ENCODE peak calls at places on chromosomes 7 and 10, in eight cellular contexts. One of them, this sample, is unnamed.

GRCh38 chr10:85734791-85735190 is 631.8 kb downstream of the GRID1 start:
- DNase-seq in choroid plexus epithelial cell: no peak
- DNase-seq in AG10803: no peak
- DNase-seq in AG04450: no peak
- DNase-seq in AG09309: no peak
- DNase-seq in fibroblast of pulmonary artery: no peak
- DNase-seq in mesothelial cell of epicardium: no peak
- DNase-seq in GM12865: no peak
- DNase-seq in this sample: no peak

GRCh38 chr7:108049962-108050361 is 47.0 kb upstream of the LAMB1 start:
- DNase-seq in choroid plexus epithelial cell: no peak
- DNase-seq in AG10803: no peak
- DNase-seq in AG04450: no peak
- DNase-seq in AG09309: no peak
- DNase-seq in fibroblast of pulmonary artery: no peak
- DNase-seq in mesothelial cell of epicardium: no peak
- DNase-seq in GM12865: peak
- DNase-seq in this sample: no peak

GRCh38 chr7:112481833-112482669 is 1.3 kb downstream of the LSMEM1 start:
- DNase-seq in choroid plexus epithelial cell: peak
- DNase-seq in AG10803: peak
- DNase-seq in AG04450: no peak
- DNase-seq in AG09309: peak
- DNase-seq in fibroblast of pulmonary artery: peak
- DNase-seq in mesothelial cell of epicardium: no peak
- DNase-seq in GM12865: no peak
- DNase-seq in this sample: peak

GRCh38 chr7:77975672-77976480 is 177.3 kb downstream of the PHTF2 start:
- DNase-seq in choroid plexus epithelial cell: no peak
- DNase-seq in AG10803: no peak
- DNase-seq in AG04450: no peak
- DNase-seq in AG09309: no peak
- DNase-seq in fibroblast of pulmonary artery: no peak
- DNase-seq in mesothelial cell of epicardium: no peak
- DNase-seq in GM12865: no peak
- DNase-seq in this sample: no peak

GRCh38 chr7:102994567-102994966 is 80.0 kb downstream of the FBXL13 start:
- DNase-seq in choroid plexus epithelial cell: no peak
- DNase-seq in AG10803: no peak
- DNase-seq in AG04450: no peak
- DNase-seq in AG09309: no peak
- DNase-seq in fibroblast of pulmonary artery: no peak
- DNase-seq in mesothelial cell of epicardium: no peak
- DNase-seq in GM12865: peak
- DNase-seq in this sample: no peak

GRCh38 chr10:93124580-93125318 is 51.1 kb downstream of the CYP26A1 start:
- DNase-seq in choroid plexus epithelial cell: no peak
- DNase-seq in AG10803: no peak
- DNase-seq in AG04450: no peak
- DNase-seq in AG09309: no peak
- DNase-seq in fibroblast of pulmonary artery: no peak
- DNase-seq in mesothelial cell of epicardium: no peak
- DNase-seq in GM12865: peak
- DNase-seq in this sample: no peak

GRCh38 chr10:71737356-71738172 is 18.0 kb upstream of the C10orf105 start:
- DNase-seq in choroid plexus epithelial cell: no peak
- DNase-seq in AG10803: peak
- DNase-seq in AG04450: no peak
- DNase-seq in AG09309: peak
- DNase-seq in fibroblast of pulmonary artery: no peak
- DNase-seq in mesothelial cell of epicardium: no peak
- DNase-seq in GM12865: no peak
- DNase-seq in this sample: no peak

GRCh38 chr7:151819826-151820225 is 57.1 kb downstream of the PRKAG2 start:
- DNase-seq in choroid plexus epithelial cell: no peak
- DNase-seq in AG10803: no peak
- DNase-seq in AG04450: no peak
- DNase-seq in AG09309: no peak
- DNase-seq in fibroblast of pulmonary artery: no peak
- DNase-seq in mesothelial cell of epicardium: no peak
- DNase-seq in GM12865: no peak
- DNase-seq in this sample: no peak

GRCh38 chr7:78768859-78769258 is 684.6 kb downstream of the MAGI2 start:
- DNase-seq in choroid plexus epithelial cell: peak
- DNase-seq in AG10803: peak
- DNase-seq in AG04450: no peak
- DNase-seq in AG09309: no peak
- DNase-seq in fibroblast of pulmonary artery: no peak
- DNase-seq in mesothelial cell of epicardium: no peak
- DNase-seq in GM12865: no peak
- DNase-seq in this sample: no peak

GRCh38 chr10:28463676-28464395 is 69.1 kb upstream of the WAC start:
- DNase-seq in choroid plexus epithelial cell: no peak
- DNase-seq in AG10803: no peak
- DNase-seq in AG04450: no peak
- DNase-seq in AG09309: no peak
- DNase-seq in fibroblast of pulmonary artery: no peak
- DNase-seq in mesothelial cell of epicardium: no peak
- DNase-seq in GM12865: no peak
- DNase-seq in this sample: no peak

GRCh38 chr7:68158686-68159255 is 1162.1 kb downstream of the TYW1 start:
- DNase-seq in choroid plexus epithelial cell: no peak
- DNase-seq in AG10803: no peak
- DNase-seq in AG04450: no peak
- DNase-seq in AG09309: no peak
- DNase-seq in fibroblast of pulmonary artery: no peak
- DNase-seq in mesothelial cell of epicardium: no peak
- DNase-seq in GM12865: no peak
- DNase-seq in this sample: no peak

GRCh38 chr7:139673762-139674161 is 104.0 kb downstream of the HIPK2 start:
- DNase-seq in choroid plexus epithelial cell: no peak
- DNase-seq in AG10803: no peak
- DNase-seq in AG04450: no peak
- DNase-seq in AG09309: no peak
- DNase-seq in fibroblast of pulmonary artery: no peak
- DNase-seq in mesothelial cell of epicardium: no peak
- DNase-seq in GM12865: no peak
- DNase-seq in this sample: no peak

GRCh38 chr7:92751902-92752901 is 84.2 kb downstream of the CDK6 start:
- DNase-seq in choroid plexus epithelial cell: peak
- DNase-seq in AG10803: peak
- DNase-seq in AG04450: peak
- DNase-seq in AG09309: peak
- DNase-seq in fibroblast of pulmonary artery: peak
- DNase-seq in mesothelial cell of epicardium: no peak
- DNase-seq in GM12865: no peak
- DNase-seq in this sample: peak

GRCh38 chr10:17961551-17962422 is 10.1 kb downstream of the SLC39A12 start:
- DNase-seq in choroid plexus epithelial cell: peak
- DNase-seq in AG10803: peak
- DNase-seq in AG04450: no peak
- DNase-seq in AG09309: no peak
- DNase-seq in fibroblast of pulmonary artery: peak
- DNase-seq in mesothelial cell of epicardium: no peak
- DNase-seq in GM12865: no peak
- DNase-seq in this sample: no peak

GRCh38 chr10:132540456-132540855 is 2.9 kb downstream of the INPP5A start:
- DNase-seq in choroid plexus epithelial cell: peak
- DNase-seq in AG10803: peak
- DNase-seq in AG04450: no peak
- DNase-seq in AG09309: no peak
- DNase-seq in fibroblast of pulmonary artery: peak
- DNase-seq in mesothelial cell of epicardium: peak
- DNase-seq in GM12865: no peak
- DNase-seq in this sample: no peak

GRCh38 chr10:107436568-107436967 is 272.1 kb upstream of the SORCS1 start:
- DNase-seq in choroid plexus epithelial cell: no peak
- DNase-seq in AG10803: no peak
- DNase-seq in AG04450: no peak
- DNase-seq in AG09309: no peak
- DNase-seq in fibroblast of pulmonary artery: no peak
- DNase-seq in mesothelial cell of epicardium: no peak
- DNase-seq in GM12865: no peak
- DNase-seq in this sample: no peak

GRCh38 chr10:79245539-79246208 is 101.6 kb upstream of the PPIF start:
- DNase-seq in choroid plexus epithelial cell: no peak
- DNase-seq in AG10803: peak
- DNase-seq in AG04450: no peak
- DNase-seq in AG09309: no peak
- DNase-seq in fibroblast of pulmonary artery: no peak
- DNase-seq in mesothelial cell of epicardium: no peak
- DNase-seq in GM12865: peak
- DNase-seq in this sample: no peak

DNA sequence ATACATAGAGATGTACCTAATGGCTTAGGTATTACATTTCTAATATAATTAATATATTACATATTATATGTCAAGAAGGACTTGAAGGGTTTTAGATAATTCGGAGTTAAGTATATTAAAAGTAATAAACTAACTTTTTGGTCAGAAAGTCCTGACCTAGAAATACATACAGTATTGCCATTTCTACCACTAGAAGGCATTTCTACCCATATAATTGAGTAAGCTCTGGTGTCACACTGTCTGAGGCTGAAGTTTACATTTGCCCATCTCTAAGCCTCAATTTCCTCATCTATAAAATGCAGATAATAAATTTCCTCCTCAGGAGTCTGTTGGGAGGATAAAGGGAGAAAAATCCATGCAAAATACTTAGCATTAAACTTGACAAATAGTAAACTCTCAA is 7.1 kb downstream of the FKBP14 start:
- DNase-seq in choroid plexus epithelial cell: peak
- DNase-seq in AG10803: no peak
- DNase-seq in AG04450: no peak
- DNase-seq in AG09309: no peak
- DNase-seq in fibroblast of pulmonary artery: no peak
- DNase-seq in mesothelial cell of epicardium: no peak
- DNase-seq in GM12865: no peak
- DNase-seq in this sample: no peak
- TF ChIP-seq CTCF in choroid plexus epithelial cell: peak
- TF ChIP-seq CTCF in AG10803: peak
- TF ChIP-seq CTCF in AG04450: peak
- TF ChIP-seq CTCF in AG09309: no peak
- TF ChIP-seq CTCF in fibroblast of pulmonary artery: peak
- TF ChIP-seq CTCF in mesothelial cell of epicardium: no peak
- TF ChIP-seq CTCF in GM12865: no peak
- TF ChIP-seq CTCF in this sample: no peak

DNA sequence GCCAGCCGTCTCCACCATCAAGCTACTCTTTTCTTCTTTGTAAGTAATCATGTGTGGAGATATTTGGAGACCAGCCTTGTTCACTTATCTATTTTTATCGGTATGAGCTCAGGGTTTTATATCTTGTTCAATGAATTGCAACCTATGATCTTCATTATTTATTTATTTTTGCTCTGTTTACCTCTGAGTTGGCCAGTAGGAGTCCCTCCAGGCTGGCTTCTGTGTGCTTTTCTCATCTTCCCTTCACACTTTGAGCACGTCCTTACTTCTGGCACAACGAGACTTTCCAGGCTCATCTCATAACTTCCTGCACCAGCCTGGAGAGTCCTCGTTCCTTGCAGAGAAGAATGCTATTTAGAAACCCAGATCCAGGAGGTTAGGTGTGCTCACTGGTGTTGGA is 375.8 kb upstream of the PODXL start:
- DNase-seq in choroid plexus epithelial cell: no peak
- DNase-seq in AG10803: no peak
- DNase-seq in AG04450: no peak
- DNase-seq in AG09309: no peak
- DNase-seq in fibroblast of pulmonary artery: no peak
- DNase-seq in mesothelial cell of epicardium: no peak
- DNase-seq in GM12865: no peak
- DNase-seq in this sample: no peak
- TF ChIP-seq CTCF in choroid plexus epithelial cell: no peak
- TF ChIP-seq CTCF in AG10803: no peak
- TF ChIP-seq CTCF in AG04450: no peak
- TF ChIP-seq CTCF in AG09309: no peak
- TF ChIP-seq CTCF in fibroblast of pulmonary artery: no peak
- TF ChIP-seq CTCF in mesothelial cell of epicardium: no peak
- TF ChIP-seq CTCF in GM12865: no peak
- TF ChIP-seq CTCF in this sample: no peak

DNA sequence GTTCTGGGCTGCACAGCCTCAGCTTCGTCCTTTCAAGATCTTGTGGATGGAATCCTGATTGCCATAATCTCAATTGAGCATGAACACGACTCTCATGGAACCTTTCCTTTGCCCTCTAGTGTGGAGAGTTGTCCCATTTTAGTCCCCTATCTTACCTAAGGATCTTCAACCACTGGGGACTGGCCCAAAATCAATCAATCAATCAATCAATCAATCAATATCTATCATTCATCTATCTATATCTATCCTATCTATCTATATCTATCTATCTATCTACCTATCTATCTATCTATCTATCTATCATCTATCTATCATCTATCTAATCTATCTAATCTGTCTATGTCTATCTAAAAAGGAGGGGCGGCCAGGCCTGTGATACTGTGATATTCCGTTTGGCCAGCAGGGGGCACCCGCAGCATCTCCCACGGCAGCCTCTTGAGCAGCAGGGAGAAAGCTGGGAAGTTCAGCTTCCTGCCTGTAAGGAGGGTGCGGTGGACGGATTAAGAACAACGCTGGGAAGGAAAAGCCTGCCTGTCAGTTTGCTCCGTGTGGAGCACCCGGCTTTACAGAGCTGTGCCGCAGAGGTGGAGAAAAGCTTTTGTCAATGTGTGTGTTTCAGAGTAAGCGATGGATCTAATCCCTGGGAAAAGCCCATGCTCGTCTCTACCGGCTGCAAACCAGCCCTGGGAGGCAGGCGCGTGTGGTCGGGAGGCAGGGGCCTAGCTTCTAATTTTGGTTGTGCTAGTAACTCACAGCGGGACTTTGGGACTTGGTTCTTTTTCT is 124.9 kb downstream of the SH2D4B start:
- DNase-seq in choroid plexus epithelial cell: peak
- DNase-seq in AG10803: peak
- DNase-seq in AG04450: peak
- DNase-seq in AG09309: peak
- DNase-seq in fibroblast of pulmonary artery: peak
- DNase-seq in mesothelial cell of epicardium: peak
- DNase-seq in GM12865: peak
- DNase-seq in this sample: peak
- TF ChIP-seq CTCF in choroid plexus epithelial cell: peak
- TF ChIP-seq CTCF in AG10803: peak
- TF ChIP-seq CTCF in AG04450: peak
- TF ChIP-seq CTCF in AG09309: peak
- TF ChIP-seq CTCF in fibroblast of pulmonary artery: peak
- TF ChIP-seq CTCF in mesothelial cell of epicardium: peak
- TF ChIP-seq CTCF in GM12865: peak
- TF ChIP-seq CTCF in this sample: peak

DNA sequence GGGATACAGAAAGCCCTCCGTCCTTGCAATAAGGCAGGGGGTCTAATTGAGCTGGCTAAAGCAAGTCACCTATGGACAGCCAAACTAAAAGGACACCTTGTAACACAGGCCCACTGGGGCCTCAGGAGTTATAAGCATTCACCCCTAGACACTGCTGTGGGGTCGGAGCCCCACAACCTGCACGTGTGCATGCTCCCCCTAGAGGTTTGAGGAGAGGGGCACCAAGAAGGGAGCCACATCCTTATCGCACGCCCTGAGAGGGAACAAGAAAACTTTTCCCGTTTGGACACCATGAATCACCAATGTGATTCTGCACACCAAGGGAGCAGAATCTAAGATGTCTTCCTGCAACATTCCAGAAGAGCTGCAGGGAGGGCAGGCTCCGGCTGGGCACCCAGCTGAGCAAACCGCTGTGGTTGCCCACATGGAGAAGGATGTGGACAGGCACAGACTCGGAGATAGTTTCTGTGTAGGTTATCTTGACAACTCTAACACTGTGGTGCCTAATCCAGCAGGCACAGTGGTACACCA is 17.7 kb upstream of the TARP start:
- DNase-seq in choroid plexus epithelial cell: peak
- DNase-seq in AG10803: no peak
- DNase-seq in AG04450: no peak
- DNase-seq in AG09309: no peak
- DNase-seq in fibroblast of pulmonary artery: no peak
- DNase-seq in mesothelial cell of epicardium: no peak
- DNase-seq in GM12865: no peak
- DNase-seq in this sample: no peak
- TF ChIP-seq CTCF in choroid plexus epithelial cell: peak
- TF ChIP-seq CTCF in AG10803: no peak
- TF ChIP-seq CTCF in AG04450: no peak
- TF ChIP-seq CTCF in AG09309: no peak
- TF ChIP-seq CTCF in fibroblast of pulmonary artery: no peak
- TF ChIP-seq CTCF in mesothelial cell of epicardium: no peak
- TF ChIP-seq CTCF in GM12865: no peak
- TF ChIP-seq CTCF in this sample: no peak

This sample was measured in AG09319.